ENCODE peak calls at places on chromosomes 16 and 17, in five cellular contexts. Y is WTC11, U is IMR-90, V is gastrocnemius medialis, X is PC-3. F is an unnamed sample.

GRCh38 chr16:75000481-75001081 is 1.8 kb downstream of the ZNRF1 start:
- DNase-seq in U (peak), Y (no peak), X (peak), V (no peak), F (no peak)

GRCh38 chr16:11503566-11503965 is 83.2 kb downstream of the LITAF start:
- DNase-seq in U (no peak), V (no peak), Y (no peak), X (no peak), F (no peak)

GRCh38 chr16:30600929-30601328 is 9.3 kb downstream of the ZNF689 start:
- DNase-seq in V (no peak), Y (no peak), U (no peak), X (no peak), F (no peak)

GRCh38 chr16:68364601-68364998 is 53.8 kb downstream of the PRMT7 start:
- DNase-seq in Y (peak), X (no peak), U (peak), V (no peak), F (no peak)

GRCh38 chr16:49921791-49922456 is 66.0 kb upstream of the ZNF423 start:
- DNase-seq in V (peak), Y (peak), U (peak), X (peak), F (peak)

GRCh38 chr16:89373355-89374110 is 116.8 kb downstream of the ANKRD11 start:
- DNase-seq in Y (no peak), V (peak), X (no peak), U (peak), F (no peak)

GRCh38 chr17:64741924-64742670 is 80.0 kb upstream of the SMURF2 start:
- DNase-seq in U (peak), V (peak), Y (no peak), X (no peak), F (no peak)

GRCh38 chr17:16428098-16428882 is 12.9 kb downstream of the TRPV2 start:
- DNase-seq in V (no peak), X (peak), U (peak), Y (peak), F (no peak)

GRCh38 chr17:6506679-6507231 is 49.6 kb downstream of the PITPNM3 start:
- DNase-seq in U (no peak), X (peak), Y (no peak), V (no peak), F (no peak)

GRCh38 chr17:18172528-18173278 is 10.9 kb upstream of the ALKBH5 start:
- DNase-seq in V (no peak), X (no peak), U (peak), Y (no peak), F (no peak)

GRCh38 chr16:68200120-68200783 is 35.7 kb downstream of the ESRP2 start:
- DNase-seq in V (no peak), Y (no peak), U (peak), X (peak), F (peak)

GRCh38 chr17:31094600-31095238 is at the start of gene NF1:
- DNase-seq in X (peak), U (peak), V (peak), Y (peak), F (peak)

GRCh38 chr17:17994271-17994670 is 21.6 kb downstream of the DRC3 start:
- DNase-seq in Y (peak), U (no peak), X (peak), V (no peak), F (no peak)

GRCh38 chr16:67939507-67940435 is 3.1 kb upstream of the PSMB10 start:
- DNase-seq in V (no peak), X (no peak), U (no peak), Y (no peak), F (no peak)

GRCh38 chr17:58381124-58381838 is 29.3 kb upstream of the SUPT4H1 start:
- DNase-seq in V (no peak), X (no peak), U (no peak), Y (no peak), F (no peak)

GRCh38 chr17:1574697-1575471 is 12.3 kb upstream of the PITPNA start:
- DNase-seq in U (no peak), V (no peak), X (no peak), Y (peak), F (no peak)

GRCh38 chr16:68737730-68738590 is 868 bp downstream of the CDH1 start:
- DNase-seq in V (no peak), X (peak), U (no peak), Y (peak), F (peak)

GRCh38 chr17:8994319-8994718 is 27.0 kb upstream of the NTN1 start:
- DNase-seq in Y (peak), X (peak), V (no peak), U (peak), F (peak)

GRCh38 chr16:4879049-4879448 is 31.8 kb downstream of the UBN1 start:
- DNase-seq in V (no peak), X (peak), Y (no peak), U (no peak), F (no peak)

GRCh38 chr16:86894925-86895324 is 316.6 kb downstream of the FOXL1 start:
- DNase-seq in X (no peak), V (no peak), U (no peak), Y (no peak), F (no peak)

GRCh38 chr17:44074231-44074910 is 3.8 kb downstream of the G6PC3 start:
- DNase-seq in Y (no peak), U (peak), V (no peak), X (no peak), F (no peak)

GRCh38 chr17:51319186-51319585 is 58.8 kb downstream of the UTP18 start:
- DNase-seq in Y (no peak), V (no peak), X (no peak), U (no peak), F (no peak)

GRCh38 chr16:84726670-84727467 is 27.1 kb downstream of the USP10 start:
- DNase-seq in U (no peak), V (peak), Y (peak), X (no peak), F (no peak)

GRCh38 chr17:72466199-72466598 is 345.4 kb downstream of the SOX9 start:
- DNase-seq in U (peak), Y (no peak), X (peak), V (no peak), F (peak)

GRCh38 chr16:75074920-75075687 is 41.5 kb downstream of the LDHD start:
- DNase-seq in X (no peak), U (no peak), V (no peak), Y (no peak), F (peak)

GRCh38 chr16:25109643-25110042 is 1.9 kb upstream of the LCMT1 start:
- DNase-seq in V (peak), X (peak), Y (no peak), U (peak), F (no peak)

GRCh38 chr17:6755731-6756184 is at the start of gene XAF1:
- DNase-seq in U (peak), V (peak), X (no peak), Y (no peak), F (no peak)

GRCh38 chr16:88306860-88307545 is 75.8 kb upstream of the ZNF469 start:
- DNase-seq in X (no peak), U (peak), Y (no peak), V (peak), F (no peak)

GRCh38 chr16:25124503-25124902 is 13.0 kb downstream of the LCMT1 start:
- DNase-seq in U (no peak), V (no peak), X (no peak), Y (no peak), F (no peak)

GRCh38 chr17:66415366-66416206 is 113.2 kb downstream of the PRKCA start:
- DNase-seq in U (no peak), V (no peak), Y (no peak), X (no peak), F (no peak)

GRCh38 chr16:78210305-78210704 is 110.9 kb downstream of the WWOX start:
- DNase-seq in U (peak), X (peak), V (no peak), Y (no peak), F (no peak)

GRCh38 chr16:19463468-19464315 is 46.0 kb downstream of the TMC5 start:
- DNase-seq in V (no peak), Y (no peak), U (no peak), X (peak), F (no peak)

GRCh38 chr17:79720705-79721295 is 9.9 kb upstream of the ENPP7 start:
- DNase-seq in U (no peak), X (no peak), Y (no peak), V (no peak), F (no peak)

GRCh38 chr17:73647331-73647730 is 3.1 kb upstream of the SDK2 start:
- DNase-seq in X (no peak), U (no peak), Y (no peak), V (no peak), F (no peak)

GRCh38 chr17:63943745-63944144 is 11.6 kb upstream of the CD79B start:
- DNase-seq in U (no peak), V (no peak), X (no peak), Y (no peak), F (no peak)

GRCh38 chr16:68404736-68405345 is 43.5 kb downstream of the SMPD3 start:
- DNase-seq in U (no peak), X (no peak), V (no peak), Y (no peak), F (no peak)

GRCh38 chr17:63332286-63332685 is 113.8 kb downstream of the CYB561 start:
- DNase-seq in X (peak), U (no peak), Y (no peak), V (no peak), F (no peak)

GRCh38 chr17:19417611-19418010 is 6.6 kb downstream of the RNF112 start:
- DNase-seq in U (peak), V (no peak), X (no peak), Y (no peak), F (no peak)

GRCh38 chr17:19415311-19415710 is 4.3 kb downstream of the RNF112 start:
- DNase-seq in U (no peak), X (no peak), Y (no peak), V (no peak), F (no peak)

GRCh38 chr17:19415806-19416775 is 5.1 kb downstream of the RNF112 start:
- DNase-seq in V (no peak), X (no peak), U (no peak), Y (no peak), F (no peak)

GRCh38 chr17:19421926-19422325 is 10.9 kb downstream of the RNF112 start:
- DNase-seq in V (no peak), Y (no peak), U (no peak), X (no peak), F (no peak)

DNA sequence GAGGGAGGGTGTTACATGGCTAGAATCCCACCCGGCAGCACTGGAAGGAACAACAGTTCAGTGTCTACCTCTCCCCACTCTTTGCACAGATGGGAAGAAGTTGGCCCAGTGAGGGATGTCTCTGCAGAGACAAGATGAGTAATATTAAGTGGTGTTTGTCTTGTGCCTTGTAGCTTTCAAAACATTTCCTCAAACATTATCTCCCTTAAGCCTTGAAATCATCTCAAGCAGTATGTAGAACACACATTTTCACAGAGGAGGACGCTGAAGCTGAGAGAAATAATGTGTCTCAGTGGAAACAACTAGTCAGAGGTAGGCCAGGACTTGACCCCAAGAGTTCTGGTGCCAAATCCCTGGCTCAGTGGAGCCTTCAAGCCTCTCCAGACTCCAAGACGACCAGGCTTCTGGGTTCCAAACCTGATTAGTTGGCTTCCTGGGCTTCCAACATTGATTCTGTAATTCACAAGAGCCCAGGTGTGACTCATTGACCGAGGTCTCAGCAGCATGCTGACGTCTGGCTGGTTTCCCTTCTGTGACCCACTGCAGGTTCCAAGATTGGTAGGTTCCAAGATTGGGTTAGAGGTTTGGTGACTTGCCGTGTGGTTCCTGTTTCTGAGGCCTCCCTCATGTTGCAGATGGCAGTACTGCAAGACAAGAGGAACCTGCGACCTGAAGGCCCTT is 7.4 kb downstream of the RNF112 start:
- DNase-seq in X (peak), Y (no peak), U (peak), V (no peak), F (no peak)
- TF ChIP-seq CTCF in X (no peak), Y (no peak), U (peak), V (no peak), F (no peak)

GRCh38 chr17:41251261-41251660 is 1.8 kb downstream of the KRTAP9-4 start:
- DNase-seq in X (no peak), V (no peak), Y (no peak), U (no peak), F (no peak)

GRCh38 chr17:41258406-41258805 is 3.2 kb downstream of the KRTAP9-9 start:
- DNase-seq in Y (no peak), U (no peak), V (no peak), X (no peak), F (no peak)

GRCh38 chr17:41254861-41255260 is 323 bp upstream of the KRTAP9-9 start:
- DNase-seq in Y (no peak), X (no peak), U (peak), V (no peak), F (no peak)
- TF ChIP-seq CTCF in Y (no peak), X (no peak), U (no peak), V (no peak), F (no peak)

DNA sequence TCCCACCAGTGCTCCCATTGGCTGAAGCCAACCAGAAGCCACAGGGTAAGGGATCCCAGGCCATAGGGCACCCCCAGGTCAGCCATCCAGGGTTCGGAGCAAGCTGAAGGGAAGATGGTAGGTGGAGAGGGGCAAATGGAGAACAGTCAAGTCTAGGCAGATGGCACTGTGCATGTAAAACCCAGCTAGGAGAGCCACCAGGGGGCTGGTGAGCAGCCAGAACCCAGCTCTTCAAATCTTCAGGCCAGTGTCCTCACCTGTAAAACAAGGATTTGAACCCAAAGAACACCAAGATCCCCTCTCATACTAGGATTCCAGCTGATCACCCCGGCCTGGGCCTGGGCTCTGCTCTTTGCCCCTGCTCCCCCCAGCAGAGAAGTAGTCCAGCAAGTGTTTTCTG is 43.5 kb downstream of the GINS3 start:
- DNase-seq in V (no peak), U (no peak), X (no peak), Y (no peak), F (no peak)
- TF ChIP-seq CTCF in V (no peak), U (no peak), X (no peak), Y (no peak), F (no peak)

DNA sequence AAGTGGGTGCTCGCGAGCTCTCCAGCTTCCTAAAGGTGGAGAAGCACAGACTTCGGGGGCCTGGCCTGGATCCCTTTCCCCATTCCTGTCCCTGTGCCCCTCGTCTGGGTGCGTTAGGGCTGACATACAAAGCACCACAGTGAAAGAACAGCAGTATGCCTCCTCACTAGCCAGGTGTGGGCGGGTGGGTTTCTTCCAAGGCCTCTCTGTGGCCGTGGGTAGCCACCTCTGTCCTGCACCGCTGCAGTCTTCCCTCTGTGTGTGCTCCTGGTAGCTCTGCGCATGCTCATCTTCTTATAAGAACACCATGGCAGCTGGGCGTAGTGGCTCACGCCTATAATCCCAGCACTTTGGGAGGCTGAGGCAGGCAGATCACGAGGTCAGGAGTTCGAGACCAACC is 1.9 kb upstream of the STH start:
- DNase-seq in U (no peak), Y (no peak), V (no peak), X (no peak), F (no peak)
- TF ChIP-seq CTCF in U (no peak), Y (no peak), V (no peak), X (no peak), F (no peak)